ENCODE peak calls at places on chromosomes 1 and 21, in eight cellular contexts. L, N, D, Y, S, M, H and W are unnamed samples.

GRCh38 chr21:35508389-35508888 is 459.3 kb upstream of the RUNX1 start:
- DNase-seq in L (peak; percentile 66), N (peak; percentile 50), D (peak; percentile 68), Y (peak; percentile 62), S (peak; percentile 60), M (peak; percentile 23), H (peak; percentile 76), W (no peak)

GRCh38 chr1:67894981-67895735 is 61.9 kb upstream of the GNG12 start:
- DNase-seq in L (no peak), N (no peak), D (no peak), Y (no peak), S (no peak), M (no peak), H (no peak), W (no peak)

GRCh38 chr1:181144238-181144637 is 55.7 kb downstream of the IER5 start:
- DNase-seq in L (no peak), N (no peak), D (no peak), Y (no peak), S (no peak), M (no peak), H (no peak), W (no peak)

GRCh38 chr1:207885129-207886032 is 25.5 kb downstream of the CD34 start:
- DNase-seq in L (peak; percentile 87), N (peak; percentile 88), D (peak; percentile 84), Y (peak; percentile 95), S (peak; percentile 86), M (peak; percentile 74), H (peak; percentile 75), W (peak; percentile 51)

GRCh38 chr1:244087611-244088010 is 36.5 kb downstream of the ZBTB18 start:
- DNase-seq in L (no peak), N (no peak), D (no peak), Y (no peak), S (no peak), M (no peak), H (no peak), W (no peak)

GRCh38 chr21:24781146-24781545 is 826.1 kb downstream of the MRPL39 start:
- DNase-seq in L (no peak), N (no peak), D (no peak), Y (no peak), S (no peak), M (no peak), H (no peak), W (no peak)

GRCh38 chr1:87820667-87821066 is 492.0 kb downstream of the LMO4 start:
- DNase-seq in L (no peak), N (no peak), D (no peak), Y (no peak), S (no peak), M (no peak), H (no peak), W (no peak)

GRCh38 chr1:156838972-156839371 is 19.9 kb downstream of the INSRR start:
- DNase-seq in L (no peak), N (no peak), D (peak; percentile 47), Y (peak; percentile 25), S (no peak), M (peak; percentile 57), H (no peak), W (no peak)

GRCh38 chr1:55037733-55038551 is 1.4 kb upstream of the PCSK9 start:
- DNase-seq in L (no peak), N (no peak), D (no peak), Y (no peak), S (no peak), M (no peak), H (no peak), W (no peak)

GRCh38 chr1:87045757-87046422 is 131.5 kb downstream of the HS2ST1 start:
- DNase-seq in L (no peak), N (no peak), D (no peak), Y (no peak), S (no peak), M (no peak), H (peak; percentile 13), W (no peak)

GRCh38 chr1:2629627-2630497 is 3.0 kb downstream of the MMEL1 start:
- DNase-seq in L (no peak), N (no peak), D (no peak), Y (no peak), S (no peak), M (no peak), H (no peak), W (no peak)

GRCh38 chr1:182147136-182147815 is 85.8 kb upstream of the ZNF648 start:
- DNase-seq in L (no peak), N (peak; percentile 28), D (no peak), Y (peak; percentile 2), S (no peak), M (no peak), H (no peak), W (no peak)

GRCh38 chr1:26618561-26618960 is 77.3 kb upstream of the ARID1A start:
- DNase-seq in L (no peak), N (no peak), D (no peak), Y (no peak), S (no peak), M (no peak), H (no peak), W (no peak)

GRCh38 chr21:32096411-32096810 is 182.4 kb downstream of the MIS18A start:
- DNase-seq in L (peak; percentile 38), N (no peak), D (peak; percentile 30), Y (peak; percentile 4), S (no peak), M (peak; percentile 35), H (no peak), W (no peak)

GRCh38 chr1:24929091-24929875 is 793 bp downstream of the RUNX3 start:
- DNase-seq in L (no peak), N (peak; percentile 51), D (no peak), Y (no peak), S (no peak), M (no peak), H (no peak), W (peak; percentile 66)

GRCh38 chr1:216303690-216304089 is 119.6 kb downstream of the USH2A start:
- DNase-seq in L (no peak), N (no peak), D (no peak), Y (no peak), S (no peak), M (no peak), H (no peak), W (no peak)

GRCh38 chr1:190084552-190084951 is 393.1 kb downstream of the BRINP3 start:
- DNase-seq in L (no peak), N (no peak), D (no peak), Y (no peak), S (no peak), M (peak; percentile 7), H (no peak), W (no peak)

GRCh38 chr1:174736831-174737230 is 262.9 kb upstream of the CACYBP start:
- DNase-seq in L (no peak), N (no peak), D (no peak), Y (no peak), S (no peak), M (no peak), H (no peak), W (no peak)

GRCh38 chr1:112955678-112956502 is at the start of gene SLC16A1:
- DNase-seq in L (peak; percentile 95), N (peak; percentile 94), D (peak; percentile 87), Y (peak; percentile 92), S (peak; percentile 95), M (peak; percentile 90), H (peak; percentile 88), W (peak; percentile 89)
- TF ChIP-seq CTCF in L (no peak), N (no peak), D (no peak), Y (peak; percentile 40), S (peak; percentile 44), M (peak; percentile 44), H (peak; percentile 38), W (no peak)

GRCh38 chr1:178241837-178242236 is 147.9 kb downstream of the RASAL2 start:
- DNase-seq in L (no peak), N (no peak), D (no peak), Y (no peak), S (no peak), M (no peak), H (no peak), W (no peak)
- TF ChIP-seq CTCF in L (peak; percentile 49), N (peak; percentile 23), D (peak; percentile 17), Y (peak; percentile 35), S (no peak), M (peak; percentile 53), H (peak; percentile 33), W (no peak)

DNA sequence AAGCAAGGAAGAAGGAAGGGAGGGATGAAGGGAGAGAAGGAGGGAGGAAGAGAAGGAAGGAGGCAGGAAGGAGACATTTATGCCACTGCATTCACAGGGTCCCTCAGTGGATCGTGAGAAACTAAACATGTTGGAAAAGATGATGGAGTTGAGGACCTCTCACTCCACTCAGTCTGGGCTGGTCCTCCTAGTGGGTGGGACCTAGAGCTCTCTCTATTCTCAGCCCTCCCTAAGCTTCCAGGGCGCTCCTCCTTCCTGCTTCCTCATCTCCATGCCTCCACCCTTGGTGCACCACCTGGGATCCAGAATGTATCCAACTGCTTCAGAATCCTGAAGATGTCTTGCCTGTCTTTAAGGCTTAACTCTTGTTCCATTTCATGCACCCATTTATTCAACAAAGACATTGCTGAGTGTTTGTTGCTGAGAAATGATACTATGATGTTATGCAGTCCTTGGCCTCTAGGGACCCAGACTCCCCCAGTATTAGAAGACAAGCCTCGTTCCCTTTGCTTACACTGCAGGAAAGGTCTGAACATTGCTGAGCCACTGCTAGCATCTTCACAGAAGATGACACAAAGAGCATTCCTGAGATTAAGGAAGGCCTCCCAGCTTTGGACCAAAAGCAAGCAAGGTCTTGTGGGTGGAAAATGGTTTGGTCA is 88.5 kb downstream of the BEND5 start:
- DNase-seq in L (no peak), N (no peak), D (peak; percentile 15), Y (no peak), S (no peak), M (no peak), H (no peak), W (no peak)
- TF ChIP-seq CTCF in L (no peak), N (no peak), D (peak; percentile 42), Y (peak; percentile 32), S (no peak), M (peak; percentile 48), H (peak; percentile 61), W (no peak)

DNA sequence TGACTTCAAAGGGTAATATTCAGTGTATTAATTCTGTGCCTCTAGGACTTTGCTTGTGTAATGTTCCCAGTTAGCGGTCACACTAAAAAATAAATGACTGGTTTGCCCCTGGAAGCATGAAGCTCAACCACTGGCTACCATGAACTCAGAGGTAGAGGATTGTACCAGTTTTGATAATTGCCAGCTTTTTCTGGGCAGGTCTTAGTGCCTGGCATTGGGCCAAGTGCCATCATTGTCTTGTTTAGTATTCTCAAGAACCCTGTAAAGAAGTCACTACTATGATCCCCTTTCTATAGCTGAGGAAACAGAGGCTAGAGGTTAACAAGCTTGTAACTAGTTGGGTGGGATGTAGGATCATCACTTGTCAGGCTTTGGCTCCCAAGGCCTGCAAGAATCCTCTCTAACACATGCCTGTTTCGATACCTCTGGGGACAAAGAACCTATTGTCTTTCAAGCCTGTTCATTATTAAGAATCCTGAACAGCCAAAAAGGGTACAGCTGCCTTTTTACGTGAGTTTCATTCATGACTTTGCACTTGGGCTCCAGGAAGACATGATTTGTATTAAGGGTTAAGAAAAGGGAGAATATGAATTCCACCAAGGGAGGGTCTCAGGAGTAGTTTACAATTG is 121.9 kb upstream of the JUN start:
- DNase-seq in L (no peak), N (no peak), D (no peak), Y (no peak), S (no peak), M (no peak), H (no peak), W (no peak)
- TF ChIP-seq CTCF in L (no peak), N (no peak), D (no peak), Y (no peak), S (no peak), M (no peak), H (no peak), W (no peak)

GRCh38 chr1:229156819-229157218 is 114.1 kb upstream of the RAB4A start:
- DNase-seq in L (no peak), N (peak; percentile 32), D (peak; percentile 38), Y (peak; percentile 25), S (no peak), M (no peak), H (no peak), W (no peak)
- TF ChIP-seq CTCF in L (peak; percentile 58), N (peak; percentile 43), D (peak; percentile 37), Y (peak; percentile 25), S (peak; percentile 68), M (peak; percentile 44), H (no peak), W (no peak)